ENCODE peak calls at places on chromosomes 12 and 14, in eight cellular contexts. One of them, this sample, is unnamed.

GRCh38 chr12:76688627-76689026 is 75.3 kb upstream of the ZDHHC17 start:
- DNase-seq in A549: peak
- DNase-seq in astrocyte: no peak
- DNase-seq in SK-N-SH: no peak
- DNase-seq in GM23338: peak
- DNase-seq in H9: no peak
- DNase-seq in IMR-90: no peak
- DNase-seq in fibroblast of lung: no peak
- DNase-seq in this sample: no peak

GRCh38 chr14:24360281-24360680 is 7.7 kb upstream of the NFATC4 start:
- DNase-seq in A549: no peak
- DNase-seq in astrocyte: no peak
- DNase-seq in SK-N-SH: no peak
- DNase-seq in GM23338: no peak
- DNase-seq in H9: no peak
- DNase-seq in IMR-90: no peak
- DNase-seq in fibroblast of lung: no peak
- DNase-seq in this sample: no peak

GRCh38 chr12:108046633-108047032 is 82.5 kb upstream of the WSCD2 start:
- DNase-seq in A549: no peak
- DNase-seq in astrocyte: no peak
- DNase-seq in SK-N-SH: no peak
- DNase-seq in GM23338: no peak
- DNase-seq in H9: no peak
- DNase-seq in IMR-90: no peak
- DNase-seq in fibroblast of lung: no peak
- DNase-seq in this sample: no peak

GRCh38 chr12:3962661-3963483 is 89.7 kb upstream of the PARP11 start:
- DNase-seq in A549: no peak
- DNase-seq in astrocyte: no peak
- DNase-seq in SK-N-SH: no peak
- DNase-seq in GM23338: no peak
- DNase-seq in H9: peak
- DNase-seq in IMR-90: no peak
- DNase-seq in fibroblast of lung: no peak
- DNase-seq in this sample: no peak

GRCh38 chr12:109065853-109066193 is 13.4 kb downstream of the USP30 start:
- DNase-seq in A549: no peak
- DNase-seq in astrocyte: no peak
- DNase-seq in SK-N-SH: no peak
- DNase-seq in GM23338: no peak
- DNase-seq in H9: no peak
- DNase-seq in IMR-90: no peak
- DNase-seq in fibroblast of lung: no peak
- DNase-seq in this sample: no peak

GRCh38 chr14:71703477-71703876 is 228.8 kb upstream of the RGS6 start:
- DNase-seq in A549: no peak
- DNase-seq in astrocyte: peak
- DNase-seq in SK-N-SH: no peak
- DNase-seq in GM23338: no peak
- DNase-seq in H9: no peak
- DNase-seq in IMR-90: peak
- DNase-seq in fibroblast of lung: peak
- DNase-seq in this sample: no peak

GRCh38 chr14:102018251-102018650 is 53.9 kb downstream of the DYNC1H1 start:
- DNase-seq in A549: no peak
- DNase-seq in astrocyte: no peak
- DNase-seq in SK-N-SH: no peak
- DNase-seq in GM23338: no peak
- DNase-seq in H9: no peak
- DNase-seq in IMR-90: no peak
- DNase-seq in fibroblast of lung: no peak
- DNase-seq in this sample: no peak

GRCh38 chr12:647713-648085 is 15.5 kb downstream of the NINJ2 start:
- DNase-seq in A549: no peak
- DNase-seq in astrocyte: no peak
- DNase-seq in SK-N-SH: no peak
- DNase-seq in GM23338: no peak
- DNase-seq in H9: no peak
- DNase-seq in IMR-90: no peak
- DNase-seq in fibroblast of lung: no peak
- DNase-seq in this sample: no peak

GRCh38 chr12:46567667-46568066 is 195.1 kb upstream of the SLC38A2 start:
- DNase-seq in A549: no peak
- DNase-seq in astrocyte: no peak
- DNase-seq in SK-N-SH: no peak
- DNase-seq in GM23338: no peak
- DNase-seq in H9: no peak
- DNase-seq in IMR-90: no peak
- DNase-seq in fibroblast of lung: no peak
- DNase-seq in this sample: no peak

GRCh38 chr12:16756833-16757552 is 151.0 kb upstream of the LMO3 start:
- DNase-seq in A549: no peak
- DNase-seq in astrocyte: no peak
- DNase-seq in SK-N-SH: peak
- DNase-seq in GM23338: peak
- DNase-seq in H9: no peak
- DNase-seq in IMR-90: no peak
- DNase-seq in fibroblast of lung: no peak
- DNase-seq in this sample: no peak

DNA sequence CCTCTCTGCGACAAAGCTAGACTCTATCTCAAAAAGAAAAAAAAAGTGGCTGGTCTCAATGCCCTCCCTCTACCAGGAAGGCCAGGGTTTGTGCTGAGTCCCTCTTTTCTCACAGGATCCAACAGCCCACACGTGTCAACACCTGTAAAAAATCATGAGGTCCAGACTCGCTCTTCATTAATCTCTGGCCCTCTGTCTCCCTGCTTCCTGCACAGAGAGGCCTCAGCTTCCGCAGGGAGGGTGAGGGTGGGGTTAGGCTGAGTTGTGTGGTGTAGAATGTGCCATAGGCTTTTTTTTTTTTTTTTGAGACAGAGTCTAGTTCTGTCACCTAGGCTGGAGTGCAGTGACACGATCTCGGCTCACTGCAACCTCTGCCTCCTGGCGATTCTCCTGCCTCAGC is 6.1 kb downstream of the CFAP73 start:
- DNase-seq in A549: no peak
- DNase-seq in astrocyte: no peak
- DNase-seq in SK-N-SH: no peak
- DNase-seq in GM23338: no peak
- DNase-seq in H9: no peak
- DNase-seq in IMR-90: no peak
- DNase-seq in fibroblast of lung: no peak
- DNase-seq in this sample: no peak
- H3K4me2 ChIP-seq in A549: no peak
- H3K4me2 ChIP-seq in astrocyte: no peak
- H3K4me2 ChIP-seq in SK-N-SH: no peak
- H3K4me2 ChIP-seq in GM23338: no peak
- H3K4me2 ChIP-seq in H9: no peak
- H3K4me2 ChIP-seq in IMR-90: no peak
- H3K4me2 ChIP-seq in fibroblast of lung: no peak
- H3K4me2 ChIP-seq in this sample: peak

DNA sequence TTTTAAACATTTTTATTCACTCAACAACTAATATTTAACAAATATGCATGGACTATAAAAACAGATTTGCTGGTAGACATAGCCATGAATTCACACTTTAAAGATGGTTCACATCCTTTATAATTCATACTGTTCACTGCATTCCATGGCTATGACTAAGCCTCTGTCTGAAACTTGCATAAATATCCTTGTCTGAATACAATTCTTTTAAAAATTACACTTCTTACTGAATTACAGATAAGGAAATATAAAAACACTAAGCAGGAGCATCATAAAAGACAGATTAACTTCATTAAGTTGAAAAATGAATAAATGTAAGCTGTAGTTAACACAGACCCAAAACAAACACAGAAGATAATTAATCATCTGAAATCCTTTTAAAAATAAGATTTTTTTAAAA is 53.8 kb downstream of the GXYLT1 start:
- DNase-seq in A549: no peak
- DNase-seq in astrocyte: peak
- DNase-seq in SK-N-SH: no peak
- DNase-seq in GM23338: peak
- DNase-seq in H9: no peak
- DNase-seq in IMR-90: peak
- DNase-seq in fibroblast of lung: peak
- DNase-seq in this sample: no peak
- H3K4me2 ChIP-seq in A549: no peak
- H3K4me2 ChIP-seq in astrocyte: peak
- H3K4me2 ChIP-seq in SK-N-SH: peak
- H3K4me2 ChIP-seq in GM23338: no peak
- H3K4me2 ChIP-seq in H9: no peak
- H3K4me2 ChIP-seq in IMR-90: no peak
- H3K4me2 ChIP-seq in fibroblast of lung: no peak
- H3K4me2 ChIP-seq in this sample: no peak

GRCh38 chr12:59620326-59620725 is 24.5 kb downstream of the SLC16A7 start:
- DNase-seq in A549: no peak
- DNase-seq in astrocyte: no peak
- DNase-seq in SK-N-SH: no peak
- DNase-seq in GM23338: no peak
- DNase-seq in H9: no peak
- DNase-seq in IMR-90: no peak
- DNase-seq in fibroblast of lung: no peak
- DNase-seq in this sample: no peak

GRCh38 chr12:59615392-59616165 is 19.8 kb downstream of the SLC16A7 start:
- DNase-seq in A549: no peak
- DNase-seq in astrocyte: no peak
- DNase-seq in SK-N-SH: no peak
- DNase-seq in GM23338: no peak
- DNase-seq in H9: no peak
- DNase-seq in IMR-90: no peak
- DNase-seq in fibroblast of lung: no peak
- DNase-seq in this sample: no peak

GRCh38 chr12:59624732-59625455 is 29.1 kb downstream of the SLC16A7 start:
- DNase-seq in A549: no peak
- DNase-seq in astrocyte: no peak
- DNase-seq in SK-N-SH: no peak
- DNase-seq in GM23338: no peak
- DNase-seq in H9: no peak
- DNase-seq in IMR-90: no peak
- DNase-seq in fibroblast of lung: no peak
- DNase-seq in this sample: no peak

DNA sequence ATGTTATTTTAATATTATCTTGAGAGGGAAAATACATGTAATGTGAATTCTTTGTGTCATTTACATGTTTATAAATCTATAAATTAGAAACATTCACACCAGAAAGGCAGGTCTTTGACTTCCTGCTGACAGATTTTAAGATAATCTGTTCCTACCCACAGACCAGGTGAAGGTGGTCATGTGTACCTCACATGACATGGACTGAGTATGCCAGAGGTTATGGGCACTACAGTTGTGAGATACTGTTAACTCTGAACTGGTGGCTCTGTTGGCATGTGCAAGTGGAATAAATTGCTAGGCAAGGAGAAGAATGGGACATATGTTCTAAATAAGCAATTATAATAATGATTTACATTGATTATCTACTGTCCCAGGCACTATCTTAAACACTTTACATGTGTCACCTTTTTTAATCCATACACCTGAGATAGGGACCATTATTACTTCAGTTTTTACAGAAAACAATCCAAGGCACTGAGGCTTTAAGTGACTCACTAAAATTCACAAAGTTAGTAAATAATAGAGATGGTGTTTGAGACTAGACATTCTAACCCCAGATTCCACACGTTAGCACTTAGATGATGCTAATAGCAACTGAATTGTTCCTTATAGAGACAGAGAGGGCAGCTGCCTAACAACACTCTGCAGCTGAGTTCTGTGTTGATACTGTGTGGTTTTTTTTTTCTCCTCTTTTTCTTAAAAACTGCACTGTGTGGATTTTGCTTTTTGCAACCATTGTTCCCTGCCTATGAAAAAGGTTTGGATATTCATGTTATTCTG is 23.8 kb downstream of the SLC16A7 start:
- DNase-seq in A549: no peak
- DNase-seq in astrocyte: no peak
- DNase-seq in SK-N-SH: no peak
- DNase-seq in GM23338: no peak
- DNase-seq in H9: no peak
- DNase-seq in IMR-90: no peak
- DNase-seq in fibroblast of lung: no peak
- DNase-seq in this sample: no peak
- H3K4me2 ChIP-seq in A549: no peak
- H3K4me2 ChIP-seq in astrocyte: no peak
- H3K4me2 ChIP-seq in SK-N-SH: no peak
- H3K4me2 ChIP-seq in GM23338: no peak
- H3K4me2 ChIP-seq in H9: no peak
- H3K4me2 ChIP-seq in IMR-90: no peak
- H3K4me2 ChIP-seq in fibroblast of lung: no peak
- H3K4me2 ChIP-seq in this sample: no peak

DNA sequence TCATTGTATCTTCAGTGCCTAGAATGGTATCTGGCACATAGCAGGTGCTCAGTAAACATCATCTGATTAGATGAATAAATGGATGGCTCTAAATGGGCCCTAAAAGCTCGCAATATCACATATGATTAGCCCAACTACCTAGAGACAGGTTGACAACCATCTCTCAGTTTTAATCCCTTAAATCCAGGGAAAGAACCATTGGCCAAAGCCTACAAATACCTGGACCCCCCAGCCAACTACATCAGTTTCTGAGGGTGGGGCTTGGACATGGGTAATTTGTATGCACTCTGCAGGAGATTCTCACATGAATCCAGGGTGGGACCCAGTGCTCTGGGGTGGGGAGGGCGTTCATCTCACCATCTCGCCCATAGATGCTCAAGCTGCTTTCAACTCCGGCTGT is 4.8 kb upstream of the DTX1 start:
- DNase-seq in A549: no peak
- DNase-seq in astrocyte: no peak
- DNase-seq in SK-N-SH: no peak
- DNase-seq in GM23338: no peak
- DNase-seq in H9: no peak
- DNase-seq in IMR-90: no peak
- DNase-seq in fibroblast of lung: no peak
- DNase-seq in this sample: peak
- H3K4me2 ChIP-seq in A549: no peak
- H3K4me2 ChIP-seq in astrocyte: no peak
- H3K4me2 ChIP-seq in SK-N-SH: no peak
- H3K4me2 ChIP-seq in GM23338: no peak
- H3K4me2 ChIP-seq in H9: no peak
- H3K4me2 ChIP-seq in IMR-90: no peak
- H3K4me2 ChIP-seq in fibroblast of lung: no peak
- H3K4me2 ChIP-seq in this sample: peak

GRCh38 chr12:56671608-56672007 is 16.5 kb downstream of the PTGES3 start:
- DNase-seq in A549: no peak
- DNase-seq in astrocyte: no peak
- DNase-seq in SK-N-SH: no peak
- DNase-seq in GM23338: no peak
- DNase-seq in H9: no peak
- DNase-seq in IMR-90: no peak
- DNase-seq in fibroblast of lung: no peak
- DNase-seq in this sample: no peak

GRCh38 chr12:56670836-56671235 is 17.2 kb downstream of the PTGES3 start:
- DNase-seq in A549: no peak
- DNase-seq in astrocyte: no peak
- DNase-seq in SK-N-SH: no peak
- DNase-seq in GM23338: no peak
- DNase-seq in H9: no peak
- DNase-seq in IMR-90: no peak
- DNase-seq in fibroblast of lung: no peak
- DNase-seq in this sample: no peak

DNA sequence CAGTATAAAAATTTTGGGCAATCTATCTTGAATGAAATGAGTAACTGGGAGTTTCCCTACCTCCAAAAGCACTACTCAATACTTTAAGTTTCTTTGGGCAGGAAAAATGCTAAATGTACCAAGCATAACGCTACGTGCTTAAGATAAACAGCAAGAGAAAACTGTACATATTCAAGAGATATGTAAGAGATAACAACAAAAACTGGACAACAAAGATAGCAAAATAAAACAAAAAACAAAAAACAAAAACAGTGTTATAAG is 20.0 kb downstream of the PTGES3 start:
- DNase-seq in A549: no peak
- DNase-seq in astrocyte: no peak
- DNase-seq in SK-N-SH: no peak
- DNase-seq in GM23338: no peak
- DNase-seq in H9: no peak
- DNase-seq in IMR-90: no peak
- DNase-seq in fibroblast of lung: no peak
- DNase-seq in this sample: no peak
- H3K4me2 ChIP-seq in A549: no peak
- H3K4me2 ChIP-seq in astrocyte: no peak
- H3K4me2 ChIP-seq in SK-N-SH: no peak
- H3K4me2 ChIP-seq in GM23338: no peak
- H3K4me2 ChIP-seq in H9: no peak
- H3K4me2 ChIP-seq in IMR-90: no peak
- H3K4me2 ChIP-seq in fibroblast of lung: no peak
- H3K4me2 ChIP-seq in this sample: no peak

This sample was measured in OCI-LY7.